ENCODE peak calls at places on chromosomes 12 and 14, in six cellular contexts. A is putamen, C is neural crest cell, Y is T-helper 2 cell, L is frontal cortex, J is anterior cingulate cortex. M is an unnamed sample.

GRCh38 chr14:99863059-99863458 is 69.8 kb downstream of the EML1 start:
- DNase-seq in A (no peak), C (no peak), Y (no peak), L (no peak), J (no peak), M (no peak)

GRCh38 chr12:104699489-104700194 is 242.9 kb downstream of the CHST11 start:
- DNase-seq in L (no peak), A (no peak), Y (no peak), J (no peak), C (no peak), M (no peak)

GRCh38 chr14:65015391-65015790 is 28.7 kb downstream of the FNTB start:
- DNase-seq in J (no peak), C (no peak), L (no peak), Y (no peak), A (peak), M (peak)

GRCh38 chr14:60313093-60313492 is 64.1 kb downstream of the PPM1A start:
- DNase-seq in Y (no peak), A (no peak), C (no peak), J (no peak), L (no peak), M (no peak)

GRCh38 chr14:68563256-68564131 is 229.4 kb downstream of the ZFP36L1 start:
- DNase-seq in J (no peak), C (no peak), Y (no peak), L (no peak), A (no peak), M (no peak)

GRCh38 chr14:88935083-88935482 is 110.6 kb downstream of the TTC8 start:
- DNase-seq in A (no peak), Y (no peak), J (no peak), C (no peak), L (no peak), M (no peak)

GRCh38 chr12:107318804-107319535 is 225.6 kb upstream of the CRY1 start:
- DNase-seq in A (no peak), Y (no peak), J (no peak), L (peak), C (peak), M (no peak)

GRCh38 chr12:123712780-123713319 is 697 bp downstream of the ATP6V0A2 start:
- DNase-seq in J (no peak), Y (no peak), C (no peak), L (no peak), A (no peak), M (no peak)

GRCh38 chr12:121610239-121611149 is 15.8 kb upstream of the ORAI1 start:
- DNase-seq in Y (no peak), C (no peak), L (peak), A (no peak), J (no peak), M (no peak)

GRCh38 chr14:103016071-103016470 is 41.3 kb downstream of the CDC42BPB start:
- DNase-seq in Y (no peak), J (no peak), C (no peak), A (no peak), L (no peak), M (no peak)

GRCh38 chr14:75736845-75737485 is 75.9 kb downstream of the TTLL5 start:
- DNase-seq in C (no peak), L (no peak), A (no peak), Y (no peak), J (no peak), M (no peak)

GRCh38 chr12:109523071-109523470 is 45.6 kb downstream of the UBE3B start:
- DNase-seq in A (no peak), Y (no peak), C (no peak), L (no peak), J (no peak), M (peak)

GRCh38 chr12:89993632-89994031 is 285.0 kb upstream of the ATP2B1 start:
- DNase-seq in A (no peak), C (no peak), L (no peak), J (no peak), Y (no peak), M (no peak)

GRCh38 chr12:3249081-3249800 is 172.1 kb downstream of the TSPAN9 start:
- DNase-seq in Y (no peak), L (no peak), J (no peak), A (no peak), C (no peak), M (no peak)

GRCh38 chr12:65121049-65121955 is at the start of gene WIF1:
- DNase-seq in L (peak), Y (no peak), A (peak), J (no peak), C (no peak), M (peak)

GRCh38 chr12:4172999-4173398 is 100.6 kb upstream of the CCND2 start:
- DNase-seq in L (no peak), A (no peak), C (no peak), Y (no peak), J (no peak), M (no peak)

GRCh38 chr14:102805454-102805891 is 28.2 kb downstream of the TRAF3 start:
- DNase-seq in A (no peak), Y (peak), L (no peak), J (no peak), C (no peak), M (no peak)

GRCh38 chr12:62841841-62842240 is 93.1 kb downstream of the PPM1H start:
- DNase-seq in C (no peak), A (no peak), Y (no peak), J (no peak), L (no peak), M (no peak)

GRCh38 chr14:64701660-64702059 is 2.6 kb upstream of the PLEKHG3 start:
- DNase-seq in J (no peak), L (no peak), C (no peak), Y (no peak), A (peak), M (no peak)

GRCh38 chr12:82870825-82871377 is 184.2 kb downstream of the TMTC2 start:
- DNase-seq in A (peak), J (no peak), L (no peak), Y (no peak), C (no peak), M (no peak)

GRCh38 chr14:70957710-70958109 is 50.5 kb downstream of the PCNX1 start:
- DNase-seq in A (no peak), J (no peak), Y (no peak), C (no peak), L (no peak), M (no peak)

GRCh38 chr14:102323102-102323501 is 3.6 kb downstream of the ZNF839 start:
- DNase-seq in C (no peak), J (no peak), A (peak), Y (no peak), L (peak), M (peak)

GRCh38 chr12:66269757-66270383 is 32.4 kb upstream of the HELB start:
- DNase-seq in A (peak), Y (no peak), C (peak), L (peak), J (no peak), M (peak)

GRCh38 chr12:42166501-42166900 is 21.8 kb upstream of the GXYLT1 start:
- DNase-seq in A (no peak), C (no peak), L (no peak), Y (no peak), J (no peak), M (no peak)

GRCh38 chr12:91778091-91778819 is 367.4 kb downstream of the BTG1 start:
- DNase-seq in A (no peak), J (no peak), Y (no peak), L (no peak), C (no peak), M (no peak)

GRCh38 chr12:80937391-80938238 is at the start of gene LIN7A:
- DNase-seq in J (peak), C (peak), Y (no peak), A (peak), L (peak), M (no peak)

GRCh38 chr12:120978296-120979219 is at the start of gene HNF1A:
- DNase-seq in C (no peak), L (no peak), A (no peak), J (no peak), Y (no peak), M (no peak)

GRCh38 chr12:115064296-115064695 is 380.3 kb upstream of the TBX3 start:
- DNase-seq in J (no peak), A (no peak), C (no peak), Y (no peak), L (no peak), M (no peak)

GRCh38 chr14:92890830-92891598 is 31.9 kb upstream of the CHGA start:
- DNase-seq in C (no peak), A (no peak), L (no peak), J (no peak), Y (no peak), M (no peak)

GRCh38 chr12:10528150-10528953 is 22.7 kb downstream of the EIF2S3B start:
- DNase-seq in J (no peak), A (no peak), Y (no peak), L (no peak), C (no peak), M (no peak)

GRCh38 chr12:8844665-8845064 is 22.2 kb downstream of the A2ML1 start:
- DNase-seq in A (no peak), Y (no peak), L (peak), J (no peak), C (no peak), M (no peak)

GRCh38 chr14:93133476-93133875 is 17.8 kb upstream of the ITPK1 start:
- DNase-seq in A (no peak), Y (no peak), L (no peak), J (no peak), C (no peak), M (no peak)

GRCh38 chr12:50517456-50518048 is 12.8 kb downstream of the DIP2B start:
- DNase-seq in A (no peak), L (no peak), C (no peak), Y (no peak), J (no peak), M (no peak)

GRCh38 chr12:56377310-56377988 is 14.8 kb upstream of the APOF start:
- DNase-seq in A (no peak), J (no peak), L (no peak), Y (no peak), C (no peak), M (no peak)

GRCh38 chr14:52314521-52315354 is 626 bp downstream of the PTGER2 start:
- DNase-seq in C (peak), A (no peak), L (peak), Y (peak), J (no peak), M (no peak)

GRCh38 chr14:87643005-87643404 is 350.0 kb downstream of the GALC start:
- DNase-seq in J (no peak), A (no peak), C (no peak), L (no peak), Y (no peak), M (no peak)

M was measured in amygdala.